ENCODE peak calls at places on chromosomes 13 and 19, in four cellular contexts. N is choroid plexus epithelial cell, C is epithelial cell of esophagus, A is heart right ventricle. U is an unnamed sample.

GRCh38 chr13:30872685-30873443 is 33.2 kb upstream of the MEDAG start:
- DNase-seq in A (peak), N (peak), C (peak), U (peak)

GRCh38 chr19:52946322-52947310 is 16.1 kb downstream of the ZNF816 start:
- DNase-seq in A (peak), C (no peak), N (peak), U (no peak)

GRCh38 chr13:49184621-49185020 is 35.5 kb upstream of the MLNR start:
- DNase-seq in N (no peak), A (no peak), C (no peak), U (no peak)

GRCh38 chr19:17522988-17523872 is 11.8 kb downstream of the PGLS start:
- DNase-seq in A (peak), N (peak), C (no peak), U (peak)

GRCh38 chr13:85728831-85729230 is 70.4 kb downstream of the SLITRK6 start:
- DNase-seq in C (no peak), N (peak), A (no peak), U (no peak)

GRCh38 chr19:19909654-19910053 is 8.9 kb downstream of the ZNF93 start:
- DNase-seq in C (no peak), N (no peak), A (no peak), U (no peak)

GRCh38 chr19:17762505-17763229 is 11.4 kb downstream of the FCHO1 start:
- DNase-seq in A (no peak), C (peak), N (peak), U (peak)

GRCh38 chr13:38590796-38591507 is 95.9 kb upstream of the FREM2 start:
- DNase-seq in N (no peak), A (no peak), C (peak), U (no peak)

GRCh38 chr19:35251456-35251855 is 2.7 kb downstream of the LSR start:
- DNase-seq in C (no peak), A (no peak), N (no peak), U (no peak)

GRCh38 chr19:19460258-19460731 is 54.8 kb downstream of the GATAD2A start:
- DNase-seq in N (no peak), C (peak), A (no peak), U (no peak)

GRCh38 chr13:38685974-38686571 is 804 bp upstream of the FREM2 start:
- DNase-seq in N (peak), C (peak), A (no peak), U (no peak)

GRCh38 chr19:52601025-52601973 is 31.2 kb downstream of the ZNF701 start:
- DNase-seq in N (peak), A (peak), C (peak), U (peak)

GRCh38 chr19:34253711-34254551 is 423 bp upstream of the GARRE1 start:
- DNase-seq in C (peak), N (peak), A (peak), U (peak)

GRCh38 chr19:51407631-51408131 is 9.8 kb downstream of the SIGLEC10 start:
- DNase-seq in A (no peak), N (peak), C (peak), U (no peak)

GRCh38 chr13:40306817-40307216 is 359.6 kb downstream of the FOXO1 start:
- DNase-seq in N (no peak), C (peak), A (no peak), U (no peak)

GRCh38 chr13:29693297-29693945 is 97.9 kb upstream of the SLC7A1 start:
- DNase-seq in A (no peak), N (no peak), C (peak), U (no peak)

GRCh38 chr19:42497492-42498226 is 30.6 kb downstream of the CEACAM1 start:
- DNase-seq in A (no peak), C (no peak), N (no peak), U (no peak)

GRCh38 chr13:44232729-44233128 is 140.9 kb upstream of the SERP2 start:
- DNase-seq in A (no peak), C (no peak), N (no peak), U (no peak)

GRCh38 chr19:50490411-50490811 is 13.8 kb upstream of the GARIN5A start:
- DNase-seq in C (no peak), N (no peak), A (no peak), U (no peak)

DNA sequence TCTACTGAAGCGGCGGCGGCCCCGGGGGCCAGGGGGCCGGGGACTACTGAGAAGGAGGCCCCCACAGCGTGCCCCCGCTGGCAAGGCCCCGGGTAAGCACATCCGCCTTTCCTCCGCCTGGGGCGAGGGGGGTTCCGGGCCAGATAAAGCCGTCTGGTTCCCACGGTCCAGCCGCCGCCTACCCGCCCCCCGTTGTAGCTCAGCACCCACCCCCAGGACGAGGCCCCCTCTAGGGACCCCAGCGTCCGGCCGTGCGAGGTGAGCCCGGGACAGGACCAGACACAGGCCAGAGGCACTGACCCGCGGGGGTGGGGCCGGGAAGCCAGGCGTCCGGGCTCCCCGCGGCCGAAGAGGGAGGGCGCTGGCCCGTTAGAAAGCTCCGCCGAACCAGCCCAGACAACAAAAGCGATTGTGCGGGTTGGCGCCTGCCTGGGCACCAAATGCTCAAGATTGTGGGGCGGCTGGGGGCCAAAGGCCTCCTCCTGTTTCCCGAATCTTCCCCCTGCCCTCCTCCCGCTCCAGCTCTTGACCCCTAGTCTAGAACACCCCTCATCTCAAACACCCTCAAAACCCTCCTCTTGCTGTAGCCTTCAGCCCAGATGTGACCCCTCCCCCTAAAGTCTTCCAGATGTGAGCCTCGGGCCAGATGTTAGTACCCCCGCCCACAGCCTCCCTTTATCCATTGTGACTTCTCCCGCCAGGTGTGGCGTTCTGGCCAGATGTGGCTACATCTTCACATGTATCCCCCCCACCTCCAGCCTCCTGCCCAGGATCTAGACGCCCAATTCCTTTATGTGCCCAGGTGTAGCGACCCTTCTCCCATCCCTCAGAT is 867 bp upstream of the LTBP4 start:
- DNase-seq in N (no peak), A (peak), C (no peak), U (no peak)
- H3K4me3 ChIP-seq in N (no peak), A (peak), C (no peak), U (no peak)

GRCh38 chr19:39422020-39422419 is 9.6 kb downstream of the PLEKHG2 start:
- DNase-seq in C (no peak), N (no peak), A (no peak), U (no peak)
- H3K4me3 ChIP-seq in C (no peak), N (no peak), A (no peak), U (no peak)

DNA sequence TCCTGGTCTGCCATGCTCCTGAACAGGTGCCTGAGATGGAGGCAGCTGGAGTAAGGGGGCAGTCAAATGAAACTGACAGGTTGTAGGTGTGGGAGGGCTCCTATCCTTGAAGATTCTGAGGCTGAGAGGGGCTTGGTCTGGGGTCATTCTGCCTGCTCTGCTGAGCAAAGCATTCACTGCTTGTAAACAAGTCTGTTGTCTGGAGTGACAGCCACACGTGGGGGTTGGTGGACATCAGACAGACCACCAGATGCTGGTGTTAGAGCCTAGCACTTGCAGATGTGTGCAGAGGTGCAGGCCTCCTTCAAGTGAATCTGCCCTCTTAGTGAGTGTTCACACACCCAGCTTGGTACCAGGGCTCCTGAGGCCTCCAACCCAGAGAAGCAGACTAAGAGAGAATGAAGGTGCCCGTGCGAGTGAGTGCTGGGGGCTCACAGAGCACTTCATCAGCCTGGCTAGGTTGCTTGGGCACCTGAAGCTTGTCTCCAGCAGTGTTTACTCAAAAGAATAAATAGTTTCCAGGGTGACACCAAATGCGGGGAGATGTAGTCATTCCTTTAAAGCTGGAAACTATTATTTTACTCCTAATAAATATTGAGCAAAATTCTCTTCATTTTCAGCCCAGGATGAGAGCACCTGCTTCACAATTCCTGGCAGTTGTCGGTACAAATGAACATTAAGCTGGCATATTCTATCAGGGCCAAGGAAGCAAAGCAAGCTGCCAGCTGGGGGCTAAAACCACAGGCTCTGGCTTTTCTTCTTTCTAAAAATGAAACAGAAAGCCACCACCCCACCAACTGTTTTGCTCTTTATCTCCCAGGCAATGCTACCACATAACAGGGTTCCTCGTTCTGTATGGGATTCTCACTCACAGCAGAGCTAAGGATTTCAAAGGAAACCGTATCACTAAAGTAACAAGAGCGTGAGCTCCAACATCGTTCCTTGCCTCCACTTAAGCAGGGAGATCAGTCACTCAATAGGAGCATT is 82.3 kb downstream of the RNASEH2B start:
- DNase-seq in N (no peak), C (no peak), A (no peak), U (no peak)
- H3K4me3 ChIP-seq in N (no peak), C (no peak), A (no peak), U (no peak)

DNA sequence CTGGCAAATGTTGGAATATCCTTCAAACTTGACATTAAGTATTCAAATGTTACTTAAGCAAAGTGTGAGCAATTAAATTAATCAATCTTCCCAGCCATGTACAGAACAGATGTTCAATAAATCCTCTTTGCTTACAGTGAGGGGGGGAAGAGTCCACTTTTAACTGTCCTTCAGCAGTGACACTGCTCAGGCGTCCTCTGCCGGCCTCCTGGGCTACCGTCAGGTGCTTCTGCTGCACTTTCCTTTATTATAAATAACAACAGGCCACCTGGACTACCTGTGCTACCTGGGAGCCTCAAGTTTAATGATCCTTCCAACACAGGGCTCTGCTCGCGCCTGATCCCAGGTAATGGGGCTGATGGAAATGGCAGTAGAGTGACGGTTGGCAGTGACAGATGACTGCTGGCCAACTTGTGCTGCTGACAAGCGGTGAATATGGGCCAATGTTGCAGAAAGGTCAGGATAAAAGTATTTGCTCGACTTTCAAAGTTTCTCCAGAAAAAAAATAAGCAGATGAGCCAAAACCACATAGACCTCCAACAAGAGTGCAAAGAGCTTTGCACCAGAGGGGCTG is 460.0 kb upstream of the ZNF507 start:
- DNase-seq in A (no peak), N (no peak), C (no peak), U (no peak)
- H3K4me3 ChIP-seq in A (no peak), N (no peak), C (no peak), U (no peak)

GRCh38 chr19:38316477-38317067 is 825 bp upstream of the YIF1B start:
- DNase-seq in A (no peak), N (no peak), C (no peak), U (no peak)

GRCh38 chr19:38318595-38319142 is 976 bp upstream of the KCNK6 start:
- DNase-seq in N (no peak), A (peak), C (peak), U (no peak)

GRCh38 chr19:38315657-38316476 is at the start of gene YIF1B:
- DNase-seq in C (peak), N (peak), A (peak), U (peak)

GRCh38 chr19:38319421-38320258 is at the start of gene KCNK6:
- DNase-seq in A (peak), N (peak), C (peak), U (no peak)

DNA sequence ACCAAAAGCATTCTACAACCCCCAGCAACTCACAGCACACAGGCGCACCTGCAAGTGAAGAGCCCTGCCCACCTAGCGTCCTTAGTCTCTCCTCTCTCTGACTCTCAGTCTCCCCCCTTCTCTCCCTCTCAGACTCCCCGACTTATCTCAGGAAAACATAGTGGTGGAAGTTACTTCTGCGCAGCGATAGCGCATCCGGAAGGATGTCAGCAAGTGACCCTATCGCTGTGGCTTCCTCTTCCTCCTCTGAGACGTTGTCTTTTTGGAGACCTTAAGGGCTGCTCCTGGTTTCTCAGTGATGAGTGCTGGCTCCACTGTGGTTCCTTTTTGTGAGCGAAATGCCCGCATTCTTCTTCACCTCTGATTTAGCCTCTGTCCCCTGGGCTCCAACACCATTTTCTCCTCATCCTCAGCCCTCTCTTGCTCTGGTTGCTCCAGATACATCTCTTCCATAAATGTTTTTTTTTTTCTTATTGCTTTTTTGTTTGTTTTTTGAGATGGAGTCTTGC is 1.4 kb upstream of the YIF1B start:
- DNase-seq in A (no peak), C (no peak), N (no peak), U (no peak)
- H3K4me3 ChIP-seq in A (peak), C (no peak), N (no peak), U (peak)

DNA sequence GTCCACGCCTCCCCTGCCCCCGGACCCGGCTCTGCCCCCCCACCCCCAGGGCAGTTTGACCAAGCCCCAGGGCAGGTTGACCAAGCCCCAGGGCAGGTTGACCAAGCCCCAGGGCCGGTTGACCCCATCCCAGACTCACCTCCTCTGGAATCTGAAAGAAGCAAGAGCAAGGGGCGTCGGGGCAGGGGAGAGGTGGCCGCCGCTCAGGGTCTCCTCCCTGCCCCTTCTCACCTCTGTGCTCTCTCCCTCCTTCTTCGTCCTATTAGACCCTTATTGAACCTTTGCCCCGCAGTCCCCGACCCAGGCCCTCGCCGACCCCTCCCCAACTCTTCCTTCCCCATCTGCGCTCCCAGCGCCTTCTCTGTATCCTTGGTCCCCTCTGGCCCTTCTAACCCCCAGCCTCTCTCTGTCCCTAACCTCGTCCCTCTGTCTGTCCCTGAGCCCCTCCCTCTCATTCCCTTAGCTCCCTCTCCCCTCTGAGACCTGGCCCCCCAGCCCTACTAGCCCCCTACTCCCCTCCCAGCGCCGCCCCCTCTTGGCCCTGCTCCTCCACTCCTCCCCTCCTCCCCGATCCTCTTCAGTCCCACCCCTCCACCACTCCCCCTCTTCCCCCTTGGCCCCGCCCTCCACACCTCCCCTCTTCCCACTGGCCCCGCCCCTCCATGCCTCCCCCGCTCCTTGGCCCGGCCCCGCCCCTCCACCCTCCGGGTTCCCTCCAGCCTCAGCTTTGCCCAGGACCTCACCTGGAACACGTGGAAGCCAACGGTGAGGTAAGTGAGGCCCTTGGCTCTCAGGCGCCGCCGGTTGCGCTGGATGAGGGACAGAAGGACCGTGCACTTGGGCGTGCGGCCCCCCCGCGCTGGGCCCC is 7.6 kb downstream of the CAPN12 start:
- DNase-seq in N (peak), A (peak), C (peak), U (no peak)
- H3K4me3 ChIP-seq in N (peak), A (peak), C (peak), U (peak)

GRCh38 chr13:112066624-112067004 is 335 bp upstream of the SOX1 start:
- DNase-seq in C (peak), A (peak), N (no peak), U (no peak)

GRCh38 chr13:112064222-112064621 is 2.7 kb upstream of the SOX1 start:
- DNase-seq in N (no peak), A (no peak), C (no peak), U (no peak)

GRCh38 chr13:112065521-112065866 is 1.5 kb upstream of the SOX1 start:
- DNase-seq in N (no peak), A (no peak), C (no peak), U (no peak)

GRCh38 chr13:112067121-112067741 is at the start of gene SOX1:
- DNase-seq in A (no peak), N (no peak), C (no peak), U (no peak)

GRCh38 chr13:112065867-112066623 is 904 bp upstream of the SOX1 start:
- DNase-seq in C (no peak), N (no peak), A (no peak), U (no peak)
- H3K4me3 ChIP-seq in C (no peak), N (no peak), A (peak), U (peak)

GRCh38 chr19:10339380-10339960 is at the start of gene ICAM3:
- DNase-seq in C (no peak), A (no peak), N (no peak), U (no peak)

GRCh38 chr19:10335149-10336053 is 2.1 kb upstream of the RAVER1 start:
- DNase-seq in A (peak), C (no peak), N (no peak), U (no peak)

GRCh38 chr19:10334340-10335148 is 1.2 kb upstream of the RAVER1 start:
- DNase-seq in N (peak), A (peak), C (peak), U (peak)

GRCh38 chr19:10339977-10340376 is 553 bp upstream of the ICAM3 start:
- DNase-seq in A (no peak), N (no peak), C (no peak), U (no peak)

DNA sequence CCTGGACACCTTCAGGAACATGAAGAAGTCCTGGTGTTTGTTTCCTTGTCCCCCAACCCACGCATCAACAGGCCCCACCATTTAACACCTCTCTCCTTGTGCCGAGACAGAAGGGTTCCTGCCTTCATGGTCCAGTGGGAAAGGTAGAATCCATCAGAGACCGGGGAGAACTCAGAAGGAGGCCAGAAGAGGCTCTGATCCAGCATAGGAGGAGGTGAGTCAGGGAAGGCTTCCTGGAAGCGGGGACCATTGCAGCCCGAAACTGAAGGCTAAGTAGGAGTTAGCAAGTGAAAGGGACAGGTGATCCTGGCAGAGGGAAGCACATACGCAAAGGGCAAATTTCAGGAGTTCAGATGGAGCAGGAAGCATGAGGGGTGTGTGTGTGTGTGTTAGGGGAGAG is 484 bp downstream of the ICAM3 start:
- DNase-seq in N (no peak), A (no peak), C (no peak), U (no peak)
- H3K4me3 ChIP-seq in N (no peak), A (no peak), C (no peak), U (no peak)

GRCh38 chr19:16442386-16443276 is 29.1 kb downstream of the EPS15L1 start:
- DNase-seq in N (no peak), C (no peak), A (peak), U (no peak)

GRCh38 chr19:16446108-16447014 is 25.4 kb downstream of the EPS15L1 start:
- DNase-seq in N (peak), C (no peak), A (no peak), U (no peak)

GRCh38 chr19:16447015-16447384 is 24.8 kb downstream of the EPS15L1 start:
- DNase-seq in N (peak), A (peak), C (peak), U (no peak)

GRCh38 chr19:16444273-16444597 is 27.5 kb downstream of the EPS15L1 start:
- DNase-seq in C (no peak), N (no peak), A (no peak), U (no peak)

GRCh38 chr19:16445238-16446107 is 26.3 kb downstream of the EPS15L1 start:
- DNase-seq in C (peak), A (no peak), N (peak), U (no peak)
- H3K4me3 ChIP-seq in C (no peak), A (no peak), N (no peak), U (no peak)

U was measured in dorsolateral prefrontal cortex.